ENCODE peak calls at places on chromosomes 1 and 21, in seven cellular contexts. B is transverse colon, V is prostate gland, M is sigmoid colon, Z is breast epithelium, Y is stomach, E is HCT116. U is an unnamed sample.

GRCh38 chr1:45018599-45019230 is 6.7 kb downstream of the UROD start:
- DNase-seq in B (peak), V (peak), M (no peak), Z (peak), Y (peak), E (peak), U (no peak)

GRCh38 chr1:39391741-39392679 is 99.4 kb upstream of the BMP8A start:
- DNase-seq in B (no peak), V (no peak), M (no peak), Z (peak), Y (no peak), E (no peak), U (no peak)

GRCh38 chr1:185561629-185562028 is 172.6 kb upstream of the HMCN1 start:
- DNase-seq in B (no peak), V (no peak), M (no peak), Z (no peak), Y (no peak), E (no peak), U (no peak)

GRCh38 chr1:6256640-6257039 is 4.3 kb downstream of the GPR153 start:
- DNase-seq in B (no peak), V (no peak), M (no peak), Z (no peak), Y (no peak), E (no peak), U (no peak)

GRCh38 chr1:204834752-204835151 is 35.9 kb upstream of the NFASC start:
- DNase-seq in B (no peak), V (no peak), M (no peak), Z (no peak), Y (no peak), E (no peak), U (no peak)

GRCh38 chr21:45018131-45019075 is 56.0 kb upstream of the ADARB1 start:
- DNase-seq in B (peak), V (no peak), M (peak), Z (no peak), Y (no peak), E (no peak), U (no peak)

GRCh38 chr1:229203030-229203751 is 67.7 kb upstream of the RAB4A start:
- DNase-seq in B (no peak), V (no peak), M (no peak), Z (no peak), Y (no peak), E (peak), U (no peak)

GRCh38 chr1:237879195-237879594 is 11.5 kb downstream of the ZP4 start:
- DNase-seq in B (no peak), V (no peak), M (no peak), Z (no peak), Y (no peak), E (no peak), U (no peak)

GRCh38 chr1:219120625-219121544 is 52.8 kb upstream of the LYPLAL1 start:
- DNase-seq in B (no peak), V (no peak), M (peak), Z (peak), Y (no peak), E (no peak), U (no peak)

GRCh38 chr1:32291145-32291707 is 657 bp upstream of the HDAC1 start:
- DNase-seq in B (no peak), V (no peak), M (no peak), Z (no peak), Y (no peak), E (no peak), U (no peak)

GRCh38 chr1:173418107-173418985 is 58.8 kb upstream of the PRDX6 start:
- DNase-seq in B (no peak), V (no peak), M (no peak), Z (no peak), Y (no peak), E (no peak), U (no peak)

GRCh38 chr1:204645251-204645650 is 40.3 kb downstream of the LRRN2 start:
- DNase-seq in B (no peak), V (no peak), M (no peak), Z (no peak), Y (no peak), E (no peak), U (no peak)

GRCh38 chr1:39378377-39378776 is 113.1 kb upstream of the BMP8A start:
- DNase-seq in B (peak), V (peak), M (no peak), Z (peak), Y (no peak), E (no peak), U (no peak)

GRCh38 chr1:69163779-69164178 is 403.9 kb upstream of the LRRC7 start:
- DNase-seq in B (no peak), V (no peak), M (no peak), Z (no peak), Y (no peak), E (no peak), U (no peak)

GRCh38 chr21:37863842-37864241 is 52.4 kb downstream of the KCNJ6 start:
- DNase-seq in B (no peak), V (no peak), M (no peak), Z (no peak), Y (no peak), E (no peak), U (no peak)

GRCh38 chr1:1470626-1471388 is 758 bp upstream of the ATAD3B start:
- DNase-seq in B (peak), V (no peak), M (no peak), Z (no peak), Y (no peak), E (no peak), U (no peak)

GRCh38 chr1:159889821-159890252 is 10.1 kb downstream of the CFAP45 start:
- DNase-seq in B (no peak), V (no peak), M (no peak), Z (no peak), Y (no peak), E (no peak), U (peak)

GRCh38 chr1:19639999-19640362 is 4.1 kb upstream of the NBL1 start:
- DNase-seq in B (peak), V (peak), M (peak), Z (no peak), Y (no peak), E (no peak), U (no peak)

GRCh38 chr1:37533317-37534093 is 18.9 kb upstream of the MEAF6 start:
- DNase-seq in B (no peak), V (no peak), M (peak), Z (peak), Y (no peak), E (no peak), U (no peak)

GRCh38 chr1:55887103-55887712 is 672.0 kb upstream of the USP24 start:
- DNase-seq in B (no peak), V (no peak), M (no peak), Z (no peak), Y (no peak), E (no peak), U (no peak)

GRCh38 chr1:17603091-17603841 is 63.8 kb downstream of the ARHGEF10L start:
- DNase-seq in B (peak), V (no peak), M (no peak), Z (no peak), Y (no peak), E (no peak), U (no peak)

GRCh38 chr1:85544689-85545203 is 35.8 kb upstream of the CCN1 start:
- DNase-seq in B (no peak), V (peak), M (no peak), Z (peak), Y (peak), E (no peak), U (no peak)

GRCh38 chr21:23160914-23161313 is 2162.7 kb downstream of the NCAM2 start:
- DNase-seq in B (no peak), V (no peak), M (no peak), Z (no peak), Y (no peak), E (no peak), U (no peak)

DNA sequence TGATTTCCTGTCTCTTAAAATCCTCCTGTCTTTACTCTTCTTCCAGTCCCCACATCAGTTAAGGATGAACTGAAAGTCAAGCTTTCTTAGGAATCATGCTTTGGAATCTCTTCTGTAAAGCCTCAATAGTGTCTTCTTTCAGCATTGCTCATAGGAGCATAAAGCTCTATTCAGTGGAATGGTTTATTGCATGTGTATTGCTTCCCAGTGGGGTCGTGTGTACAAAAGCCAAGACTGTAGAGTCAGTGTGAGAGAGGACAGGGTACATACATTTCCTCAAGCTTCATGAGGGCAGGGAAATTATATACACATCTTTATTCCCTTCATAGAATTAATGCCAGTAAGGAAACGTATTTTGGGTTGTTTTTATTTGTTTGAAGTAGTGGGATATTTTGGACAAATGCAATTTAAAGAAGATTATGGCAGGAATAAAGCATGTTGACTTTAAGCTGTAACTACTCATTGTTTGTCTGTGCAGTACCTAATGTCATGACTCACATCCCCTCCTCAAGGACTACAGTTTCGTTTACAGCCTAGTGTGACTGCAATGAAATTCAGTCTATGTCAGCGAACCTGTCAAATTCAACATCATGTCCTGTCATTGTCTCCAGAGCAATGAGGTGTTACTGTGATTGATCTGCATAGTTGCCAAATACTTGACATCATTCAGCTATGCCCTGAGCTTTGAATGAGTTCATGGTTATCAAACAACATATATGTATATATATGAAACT is 2164.2 kb downstream of the NCAM2 start:
- DNase-seq in B (no peak), V (no peak), M (no peak), Z (no peak), Y (no peak), E (no peak), U (no peak)
- TF ChIP-seq POLR2AphosphoS5 in B (no peak), V (no peak), M (no peak), Z (no peak), Y (no peak), E (no peak), U (no peak)

GRCh38 chr1:235351441-235351840 is 15.8 kb upstream of the TBCE start:
- DNase-seq in B (no peak), V (no peak), M (no peak), Z (no peak), Y (no peak), E (no peak), U (no peak)
- TF ChIP-seq POLR2A in B (no peak), V (no peak), M (no peak), Z (no peak), Y (no peak), E (no peak), U (no peak)

GRCh38 chr21:14617836-14618235 is 71.7 kb upstream of the SAMSN1 start:
- DNase-seq in B (no peak), V (no peak), M (no peak), Z (no peak), Y (no peak), E (no peak), U (no peak)
- TF ChIP-seq POLR2AphosphoS5 in B (no peak), V (no peak), M (peak), Z (no peak), Y (no peak), E (no peak), U (no peak)

GRCh38 chr1:24642481-24643361 is at the start of gene SRRM1:
- DNase-seq in B (peak), V (peak), M (peak), Z (peak), Y (peak), E (peak), U (peak)
- TF ChIP-seq POLR2A in B (peak), V (peak), M (peak), Z (peak), Y (peak), E (peak), U (peak)